ENCODE peak calls at places on chromosomes 12 and 14, in five cellular contexts. F is astrocyte of the spinal cord, X is endothelial cell, U is MCF 10A, V is stomach. L is an unnamed sample.

GRCh38 chr14:76091036-76091435 is 60.7 kb upstream of the GPATCH2L start:
- DNase-seq in F (no peak), X (peak), U (no peak), V (no peak), L (no peak)

GRCh38 chr12:56046027-56046780 is 4.5 kb downstream of the RPS26 start:
- DNase-seq in F (no peak), X (no peak), U (no peak), V (no peak), L (no peak)

GRCh38 chr14:80554139-80554538 is 342.8 kb upstream of the DIO2 start:
- DNase-seq in F (no peak), X (no peak), U (no peak), V (no peak), L (no peak)

GRCh38 chr14:101082036-101082435 is 178.5 kb upstream of the RTL1 start:
- DNase-seq in F (no peak), X (no peak), U (no peak), V (peak), L (no peak)

GRCh38 chr12:3140284-3140683 is 63.1 kb downstream of the TSPAN9 start:
- DNase-seq in F (no peak), X (no peak), U (no peak), V (no peak), L (no peak)

GRCh38 chr12:51388066-51388799 is 3.0 kb downstream of the GALNT6 start:
- DNase-seq in F (no peak), X (no peak), U (peak), V (no peak), L (peak)

GRCh38 chr14:76581592-76581991 is 179.7 kb upstream of the VASH1 start:
- DNase-seq in F (no peak), X (no peak), U (no peak), V (no peak), L (no peak)

GRCh38 chr14:99230271-99231141 is 41.5 kb downstream of the BCL11B start:
- DNase-seq in F (no peak), X (no peak), U (peak), V (no peak), L (peak)

GRCh38 chr14:95876769-95877490 is at the start of gene TUNAR:
- DNase-seq in F (no peak), X (peak), U (no peak), V (no peak), L (no peak)

GRCh38 chr12:106304001-106304421 is 1.5 kb downstream of the TCP11L2 start:
- DNase-seq in F (no peak), X (no peak), U (no peak), V (no peak), L (no peak)

GRCh38 chr12:48512855-48513254 is 12.6 kb upstream of the OR8S1 start:
- DNase-seq in F (no peak), X (no peak), U (no peak), V (no peak), L (no peak)

GRCh38 chr14:56324831-56325230 is 206.6 kb downstream of the PELI2 start:
- DNase-seq in F (peak), X (no peak), U (no peak), V (no peak), L (no peak)
- TF ChIP-seq CTCF in F (no peak), X (no peak), U (no peak), V (no peak), L (no peak)

GRCh38 chr12:107328442-107329133 is 235.2 kb upstream of the CRY1 start:
- DNase-seq in F (peak), X (no peak), U (peak), V (no peak), L (peak)
- TF ChIP-seq CTCF in F (no peak), X (no peak), U (no peak), V (no peak), L (no peak)

GRCh38 chr12:46933947-46934346 is 108.2 kb upstream of the SLC38A4 start:
- DNase-seq in F (peak), X (peak), U (peak), V (no peak), L (no peak)
- TF ChIP-seq CTCF in F (peak), X (no peak), U (peak), V (no peak), L (peak)

GRCh38 chr12:100075598-100075997 is 67.1 kb downstream of the BLTP3B start:
- DNase-seq in F (no peak), X (no peak), U (no peak), V (no peak), L (no peak)

GRCh38 chr12:100083308-100083707 is 59.4 kb downstream of the BLTP3B start:
- DNase-seq in F (no peak), X (no peak), U (no peak), V (no peak), L (no peak)

GRCh38 chr12:100077367-100077766 is 65.3 kb downstream of the BLTP3B start:
- DNase-seq in F (no peak), X (no peak), U (peak), V (no peak), L (no peak)
- TF ChIP-seq CTCF in F (peak), X (no peak), U (no peak), V (no peak), L (no peak)

L was measured in upper lobe of left lung.